ENCODE peak calls at places on chromosomes 4 and X, in ten cellular contexts. C is AG10803, T is uterus, U is cardiac muscle cell, J is neural crest cell, R is endothelial cell, K is esophagus squamous epithelium, N is lower lobe of right lung, Z is psoas muscle, G is fibroblast of lung. Q is an unnamed sample.

GRCh38 chr4:182179751-182180150 is 63.5 kb upstream of the TENM3 start:
- DNase-seq in J (no peak), K (no peak), Z (no peak), G (no peak), U (no peak), N (no peak), R (no peak), T (no peak), C (no peak), Q (no peak)

GRCh38 chr4:58138786-58139185 is 1028.6 kb upstream of the IGFBP7 start:
- DNase-seq in K (no peak), J (no peak), U (no peak), N (no peak), G (no peak), C (no peak), R (no peak), Z (no peak), T (no peak), Q (no peak)

GRCh38 chr4:156634612-156635011 is 337.0 kb downstream of the PDGFC start:
- DNase-seq in J (no peak), G (no peak), U (no peak), Z (no peak), R (no peak), N (no peak), T (no peak), K (no peak), C (no peak), Q (no peak)

GRCh38 chr4:184383497-184384055 is 90.8 kb downstream of the IRF2 start:
- DNase-seq in R (no peak), N (no peak), C (peak), K (no peak), T (peak), Z (no peak), U (no peak), G (peak), J (no peak), Q (no peak)

GRCh38 chr4:169278669-169279068 is 7.9 kb upstream of the SH3RF1 start:
- DNase-seq in N (no peak), G (no peak), U (no peak), J (no peak), T (no peak), C (no peak), Z (no peak), R (no peak), K (no peak), Q (no peak)

GRCh38 chrX:41825796-41826195 is 97.6 kb downstream of the CASK start:
- DNase-seq in K (no peak), U (no peak), Z (no peak), G (no peak), T (no peak), C (no peak), J (no peak), N (no peak), R (no peak), Q (no peak)

GRCh38 chrX:153397256-153397960 is 3.7 kb downstream of the PNMA6E start:
- DNase-seq in T (no peak), R (no peak), K (no peak), U (no peak), Z (no peak), G (no peak), J (no peak), C (no peak), N (no peak), Q (peak)

GRCh38 chrX:38112566-38112965 is 106.2 kb downstream of the SYTL5 start:
- DNase-seq in G (no peak), Z (no peak), J (no peak), U (no peak), C (no peak), T (no peak), K (no peak), N (no peak), R (no peak), Q (no peak)

GRCh38 chr4:25095756-25096552 is 64.3 kb downstream of the SEPSECS start:
- DNase-seq in T (no peak), Z (no peak), R (no peak), J (no peak), K (no peak), G (no peak), U (no peak), N (no peak), C (no peak), Q (peak)

GRCh38 chrX:12890467-12890866 is 16.0 kb upstream of the TLR8 start:
- DNase-seq in J (no peak), G (no peak), K (no peak), R (no peak), Z (no peak), C (peak), U (no peak), T (no peak), N (no peak), Q (no peak)

GRCh38 chrX:69158166-69159040 is 6.8 kb downstream of the PJA1 start:
- DNase-seq in N (no peak), Z (peak), C (peak), T (peak), R (peak), J (no peak), G (peak), K (no peak), U (peak), Q (no peak)
- TF ChIP-seq CTCF in N (peak), Z (peak), C (peak), T (peak), R (peak), J (peak), G (peak), K (peak), U (peak), Q (peak)

GRCh38 chr4:40940764-40941163 is 191.0 kb downstream of the NSUN7 start:
- DNase-seq in U (no peak), G (peak), C (no peak), N (no peak), J (no peak), R (no peak), K (no peak), T (no peak), Z (no peak), Q (no peak)
- TF ChIP-seq CTCF in U (no peak), G (no peak), C (no peak), N (no peak), J (no peak), R (no peak), K (no peak), T (no peak), Z (no peak), Q (no peak)

GRCh38 chr4:163666335-163666888 is 171.9 kb downstream of the TMA16 start:
- DNase-seq in G (no peak), U (no peak), N (no peak), J (no peak), Z (no peak), R (no peak), T (no peak), C (no peak), K (no peak), Q (no peak)

GRCh38 chr4:163662761-163663160 is 168.3 kb downstream of the TMA16 start:
- DNase-seq in G (no peak), T (no peak), U (no peak), Z (no peak), J (no peak), C (no peak), N (no peak), K (no peak), R (no peak), Q (no peak)

GRCh38 chr4:163663454-163664225 is 169.2 kb downstream of the TMA16 start:
- DNase-seq in J (no peak), K (no peak), T (no peak), U (no peak), Z (no peak), G (no peak), R (no peak), N (no peak), C (no peak), Q (no peak)

GRCh38 chr4:163665521-163666334 is 171.2 kb downstream of the TMA16 start:
- DNase-seq in Z (no peak), T (no peak), G (no peak), C (no peak), R (no peak), J (no peak), U (no peak), K (no peak), N (no peak), Q (no peak)
- TF ChIP-seq CTCF in Z (no peak), T (no peak), G (no peak), C (no peak), R (no peak), J (no peak), U (no peak), K (no peak), N (peak), Q (peak)

GRCh38 chr4:185895351-185895750 is 83.4 kb upstream of the SORBS2 start:
- DNase-seq in U (no peak), C (no peak), R (no peak), G (no peak), J (no peak), K (no peak), T (no peak), Z (no peak), N (no peak), Q (no peak)

GRCh38 chr4:185892165-185892564 is 80.2 kb upstream of the SORBS2 start:
- DNase-seq in T (no peak), R (no peak), J (no peak), K (no peak), C (no peak), G (no peak), N (no peak), U (no peak), Z (no peak), Q (no peak)

GRCh38 chr4:185895866-185896265 is 83.9 kb upstream of the SORBS2 start:
- DNase-seq in Z (no peak), J (no peak), G (no peak), R (no peak), N (no peak), C (no peak), U (no peak), T (no peak), K (no peak), Q (no peak)

GRCh38 chr4:185893500-185893899 is 81.5 kb upstream of the SORBS2 start:
- DNase-seq in Z (no peak), K (no peak), T (no peak), U (no peak), G (no peak), J (no peak), N (no peak), C (no peak), R (no peak), Q (no peak)

GRCh38 chr4:185894481-185894880 is 82.5 kb upstream of the SORBS2 start:
- DNase-seq in Z (no peak), K (no peak), T (no peak), C (no peak), J (no peak), N (no peak), G (no peak), R (no peak), U (no peak), Q (no peak)
- TF ChIP-seq CTCF in Z (no peak), K (no peak), T (no peak), C (no peak), J (no peak), N (no peak), G (no peak), R (no peak), U (no peak), Q (no peak)

GRCh38 chr4:150960079-150960478 is 55.0 kb downstream of the LRBA start:
- DNase-seq in U (no peak), J (no peak), N (no peak), R (no peak), T (no peak), K (no peak), C (peak), G (peak), Z (no peak), Q (no peak)

GRCh38 chr4:150964754-150965153 is 50.3 kb downstream of the LRBA start:
- DNase-seq in C (no peak), T (no peak), U (no peak), G (no peak), N (no peak), J (no peak), K (no peak), Z (no peak), R (no peak), Q (no peak)

GRCh38 chr4:150961566-150961965 is 53.5 kb downstream of the LRBA start:
- DNase-seq in T (no peak), N (no peak), C (no peak), J (no peak), G (no peak), R (no peak), U (no peak), Z (no peak), K (no peak), Q (no peak)

GRCh38 chr4:150962245-150962644 is 52.8 kb downstream of the LRBA start:
- DNase-seq in T (no peak), J (no peak), U (no peak), N (no peak), G (no peak), R (no peak), K (no peak), Z (no peak), C (no peak), Q (no peak)

GRCh38 chr4:150960818-150961217 is 54.3 kb downstream of the LRBA start:
- DNase-seq in U (no peak), C (peak), T (no peak), K (no peak), J (no peak), G (peak), R (peak), Z (no peak), N (no peak), Q (no peak)
- TF ChIP-seq CTCF in U (peak), C (peak), T (no peak), K (peak), J (peak), G (peak), R (peak), Z (no peak), N (peak), Q (peak)

GRCh38 chrX:76126851-76127250 is 46.0 kb upstream of the PBDC1 start:
- DNase-seq in Z (no peak), T (no peak), U (no peak), R (no peak), N (no peak), J (no peak), G (no peak), C (no peak), K (no peak), Q (no peak)

GRCh38 chrX:76127341-76127740 is 45.5 kb upstream of the PBDC1 start:
- DNase-seq in C (no peak), K (no peak), U (no peak), R (no peak), G (no peak), J (no peak), T (no peak), N (no peak), Z (no peak), Q (no peak)
- TF ChIP-seq CTCF in C (no peak), K (no peak), U (no peak), R (no peak), G (no peak), J (no peak), T (no peak), N (peak), Z (no peak), Q (no peak)

GRCh38 chr4:3418029-3418762 is 23.6 kb upstream of the HGFAC start:
- DNase-seq in C (no peak), N (peak), T (no peak), U (no peak), Z (peak), K (no peak), R (no peak), J (no peak), G (no peak), Q (peak)
- TF ChIP-seq CTCF in C (peak), N (no peak), T (no peak), U (peak), Z (peak), K (no peak), R (no peak), J (peak), G (no peak), Q (peak)

Q was measured in chondrocyte.